ENCODE peak calls at places on chromosomes 13 and 19, in ten cellular contexts. B is Caco-2, A is HL-60, C is heart right ventricle, R is fibroblast of lung, O is fibroblast of the aortic adventitia, Q is heart left ventricle, Z is PC-3, U is cardiac fibroblast, E is sigmoid colon. Y is an unnamed sample.

GRCh38 chr19:48798937-48799336 is 11.9 kb downstream of the BCAT2 start:
- DNase-seq in B (no peak), C (no peak), U (peak; percentile 35), Z (no peak), A (no peak), R (peak; percentile 44), Q (no peak), E (no peak), O (no peak), Y (no peak)

GRCh38 chr19:19628499-19629134 is 597 bp upstream of the LPAR2 start:
- DNase-seq in O (no peak), A (peak; percentile 81), Q (no peak), Z (peak; percentile 84), C (no peak), B (peak; percentile 78), E (no peak), R (peak; percentile 81), U (no peak), Y (peak; percentile 72)

GRCh38 chr13:45105895-45106294 is 14.4 kb upstream of the GTF2F2 start:
- DNase-seq in Z (no peak), R (no peak), A (no peak), U (peak; percentile 5), B (no peak), C (no peak), E (no peak), O (no peak), Q (no peak), Y (no peak)

GRCh38 chr19:44755219-44755618 is 6.7 kb downstream of the BCL3 start:
- DNase-seq in Q (no peak), O (no peak), Z (no peak), C (no peak), B (no peak), A (no peak), R (no peak), E (no peak), U (no peak), Y (no peak)

GRCh38 chr13:95137096-95137495 is 164.2 kb downstream of the ABCC4 start:
- DNase-seq in A (peak; percentile 43), O (no peak), Q (no peak), E (no peak), U (peak; percentile 47), C (no peak), Z (peak; percentile 37), R (peak; percentile 15), B (no peak), Y (peak; percentile 11)

GRCh38 chr13:86585826-86586225 is 786.6 kb upstream of the SLITRK6 start:
- DNase-seq in C (peak; percentile 16), A (no peak), Z (peak; percentile 10), U (no peak), R (peak; percentile 83), O (peak; percentile 90), B (no peak), E (peak; percentile 90), Q (no peak), Y (peak; percentile 87)

GRCh38 chr13:98839826-98840769 is 87.6 kb upstream of the SLC15A1 start:
- DNase-seq in U (peak; percentile 69), Z (peak; percentile 68), B (peak; percentile 75), O (peak; percentile 67), R (peak; percentile 70), C (peak; percentile 59), A (no peak), E (peak; percentile 75), Q (peak; percentile 80), Y (peak; percentile 58)

GRCh38 chr19:27765912-27766725 is 1446.8 kb downstream of the UQCRFS1 start:
- DNase-seq in B (no peak), A (no peak), R (no peak), Z (no peak), C (no peak), Q (no peak), U (no peak), E (no peak), O (no peak), Y (no peak)

GRCh38 chr19:34556500-34556899 is 74.9 kb downstream of the WTIP start:
- DNase-seq in Q (no peak), E (no peak), C (no peak), O (peak; percentile 63), B (no peak), Z (peak; percentile 30), R (no peak), U (peak; percentile 83), A (no peak), Y (peak; percentile 77)

GRCh38 chr19:33175156-33175782 is 18.9 kb upstream of the LRP3 start:
- DNase-seq in Q (no peak), B (no peak), A (no peak), R (no peak), Z (no peak), E (no peak), U (no peak), O (no peak), C (no peak), Y (no peak)

GRCh38 chr19:2255982-2256685 is at the start of gene JSRP1:
- DNase-seq in E (no peak), B (no peak), O (no peak), U (no peak), C (no peak), R (no peak), Q (no peak), A (no peak), Z (no peak), Y (no peak)

GRCh38 chr19:4916292-4917082 is 7.2 kb downstream of the UHRF1 start:
- DNase-seq in C (no peak), O (no peak), B (no peak), R (no peak), Z (no peak), U (no peak), E (no peak), Q (no peak), A (no peak), Y (no peak)
- H3K4me3 ChIP-seq in C (no peak overlapping the region), O (no peak overlapping the region), B (no peak overlapping the region), R (no peak overlapping the region), Z (no peak overlapping the region), U (no peak overlapping the region), E (no peak overlapping the region), Q (peak overlapping the region; percentile 65), A (peak overlapping the region; percentile 4), Y (no peak overlapping the region)

GRCh38 chr19:5032101-5032967 is 63.4 kb downstream of the KDM4B start:
- DNase-seq in A (no peak), R (no peak), E (no peak), B (no peak), O (no peak), Q (no peak), C (no peak), Z (no peak), U (peak; percentile 71), Y (peak; percentile 57)
- TF ChIP-seq CTCF in A (no peak), R (no peak), E (no peak), B (no peak), O (no peak), Q (no peak), C (peak; percentile 22), Z (no peak), U (peak; percentile 1), Y (no peak)

GRCh38 chr19:16585808-16586476 is 13.7 kb upstream of the SLC35E1 start:
- DNase-seq in Z (no peak), C (no peak), A (no peak), R (no peak), U (no peak), O (no peak), E (no peak), Q (no peak), B (no peak), Y (no peak)

GRCh38 chr19:16586477-16586871 is 14.3 kb upstream of the SLC35E1 start:
- DNase-seq in Z (no peak), U (no peak), E (no peak), Q (no peak), C (no peak), B (no peak), O (no peak), R (no peak), A (no peak), Y (no peak)

GRCh38 chr19:16582486-16583261 is 10.5 kb upstream of the SLC35E1 start:
- DNase-seq in C (no peak), A (no peak), O (no peak), R (no peak), E (no peak), Z (no peak), U (no peak), B (no peak), Q (no peak), Y (no peak)

GRCh38 chr19:16587031-16588023 is 15.1 kb upstream of the SLC35E1 start:
- DNase-seq in Z (no peak), Q (no peak), B (no peak), C (no peak), R (peak; percentile 71), O (no peak), A (peak; percentile 80), E (no peak), U (peak; percentile 36), Y (peak; percentile 66)

DNA sequence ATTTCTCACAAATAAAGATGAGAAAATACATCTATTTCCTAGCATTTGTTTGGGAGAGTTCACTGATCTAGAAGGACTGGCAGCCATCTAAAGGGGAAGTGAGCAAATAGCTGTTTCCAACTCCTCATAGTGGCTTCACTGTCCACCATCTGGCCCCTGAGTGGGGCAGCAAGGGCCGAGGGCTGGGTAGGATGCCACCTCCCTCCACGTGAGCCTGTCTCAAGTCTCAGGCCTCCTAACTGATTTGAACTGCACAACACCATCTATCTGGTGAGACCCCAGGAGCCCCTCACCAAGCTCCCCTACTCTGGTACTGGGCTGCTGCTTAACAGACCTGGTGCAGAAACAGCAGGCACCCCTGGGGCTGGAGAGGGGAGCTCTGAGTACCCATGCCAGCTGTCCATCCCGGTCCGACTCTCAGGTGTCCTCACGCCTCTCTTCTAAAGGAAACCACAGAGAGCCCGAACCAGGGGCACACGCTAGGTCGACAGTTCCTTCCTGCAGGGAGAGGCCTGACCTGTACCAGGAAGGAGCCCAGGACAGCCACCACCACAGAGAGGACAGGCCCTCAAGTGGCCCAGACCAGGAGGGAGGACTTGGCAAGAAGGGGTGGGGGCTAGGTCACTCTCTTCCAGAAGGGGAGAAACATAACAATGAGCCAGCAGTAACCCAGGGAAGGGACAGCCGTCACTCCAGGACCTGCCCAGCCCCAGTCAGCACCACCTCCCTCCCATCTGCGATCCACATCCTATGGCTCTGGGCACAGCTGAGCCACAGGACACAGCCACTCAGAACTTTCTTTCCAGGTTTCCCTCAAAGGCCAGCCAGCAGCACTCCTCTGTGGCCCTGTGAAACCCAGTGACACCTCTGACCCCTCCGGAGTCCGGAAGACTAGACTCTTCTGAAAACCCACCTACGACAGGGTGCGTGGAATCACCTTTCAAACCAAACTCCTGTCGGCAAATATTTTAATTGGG is 12.9 kb upstream of the SLC35E1 start:
- DNase-seq in R (no peak), C (no peak), U (no peak), O (no peak), Q (no peak), A (no peak), Z (no peak), B (no peak), E (no peak), Y (no peak)
- H3K4me3 ChIP-seq in R (no peak overlapping the region), C (no peak overlapping the region), U (no peak overlapping the region), O (no peak overlapping the region), Q (peak overlapping the region; percentile 56), A (peak overlapping the region; percentile 12), Z (no peak overlapping the region), B (no peak overlapping the region), E (no peak overlapping the region), Y (no peak overlapping the region)

DNA sequence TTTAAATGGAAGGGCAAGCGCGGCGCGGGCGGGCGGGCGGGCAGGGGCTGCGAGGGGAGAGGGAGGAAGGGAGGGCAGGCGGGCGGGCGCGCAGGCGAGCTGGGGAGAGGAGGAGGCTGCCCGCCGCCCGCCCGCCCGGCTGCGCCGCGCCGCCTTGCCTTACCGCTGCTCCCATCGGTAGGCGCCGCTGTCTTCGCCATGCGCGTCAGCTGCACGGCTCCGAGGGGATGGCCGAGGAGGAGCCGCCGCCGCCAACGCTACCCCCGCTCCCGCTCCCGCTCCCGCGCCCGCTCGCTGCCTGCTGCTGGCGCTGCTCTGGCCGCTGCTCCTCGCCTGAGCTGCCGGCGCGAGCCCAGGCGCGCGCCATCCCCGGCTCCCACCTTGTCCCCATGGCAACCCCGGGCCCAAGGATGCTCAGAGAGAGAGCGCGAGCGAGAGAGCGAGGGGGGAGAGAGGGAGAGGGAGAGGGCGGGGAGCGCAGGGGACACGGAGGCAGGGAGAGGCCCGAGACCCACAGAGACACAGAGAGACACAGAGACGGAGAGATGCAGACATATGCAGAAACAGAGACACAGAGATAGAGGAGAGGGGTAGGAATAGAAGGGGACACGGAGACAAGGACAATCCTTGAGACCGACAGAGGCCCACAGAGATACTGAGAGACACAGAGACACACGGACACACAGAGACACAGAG is 40.3 kb downstream of the DEDD2 start:
- DNase-seq in B (peak; percentile 74), Z (peak; percentile 69), U (peak; percentile 74), C (peak; percentile 73), O (peak; percentile 58), A (peak; percentile 62), E (peak; percentile 81), R (peak; percentile 86), Q (peak; percentile 86), Y (peak; percentile 66)
- TF ChIP-seq CTCF in B (peak; percentile 41), Z (no peak), U (peak; percentile 28), C (peak; percentile 32), O (peak; percentile 52), A (no peak), E (no peak), R (peak; percentile 20), Q (peak; percentile 21), Y (no peak)